ENCODE peak calls at places on chromosomes 13 and 19, in eight cellular contexts. T is OCI-LY7; D is body of pancreas; M is CD4-positive, alpha-beta T cell; Z is GM12864; V is Caco-2; N is fibroblast of lung; B is progenitor cell of endocrine pancreas. I is an unnamed sample.

GRCh38 chr13:94658926-94659649 is 53.3 kb downstream of the SOX21 start:
- DNase-seq in B (no peak), Z (no peak), V (no peak), N (no peak), D (no peak), T (no peak), M (no peak), I (no peak)

GRCh38 chr19:47239152-47239551 is 8.2 kb upstream of the BBC3 start:
- DNase-seq in T (peak; percentile 36), B (no peak), N (peak; percentile 20), Z (no peak), M (no peak), D (no peak), V (no peak), I (no peak)

GRCh38 chr19:32039446-32039845 is 306.0 kb upstream of the ZNF507 start:
- DNase-seq in Z (no peak), N (no peak), T (no peak), D (no peak), B (no peak), M (no peak), V (no peak), I (no peak)

GRCh38 chr13:40597735-40598365 is 68.6 kb downstream of the FOXO1 start:
- DNase-seq in M (no peak), B (no peak), V (peak; percentile 58), Z (no peak), N (no peak), T (no peak), D (peak; percentile 29), I (no peak)

GRCh38 chr19:6014551-6015135 is 36.7 kb upstream of the RANBP3 start:
- DNase-seq in T (no peak), B (no peak), D (no peak), V (no peak), M (no peak), Z (no peak), N (no peak), I (no peak)

GRCh38 chr13:32047088-32047487 is 15.5 kb downstream of the FRY start:
- DNase-seq in D (no peak), M (no peak), Z (no peak), T (no peak), B (no peak), N (no peak), V (no peak), I (no peak)

GRCh38 chr19:5814123-5814839 is 9.4 kb downstream of the NRTN start:
- DNase-seq in B (no peak), T (no peak), D (no peak), N (no peak), M (no peak), Z (no peak), V (no peak), I (no peak)

GRCh38 chr13:27263438-27263837 is 7.2 kb upstream of the RASL11A start:
- DNase-seq in M (no peak), T (no peak), Z (no peak), B (no peak), D (no peak), V (no peak), N (no peak), I (no peak)

GRCh38 chr19:8463343-8463742 is 18.6 kb downstream of the HNRNPM start:
- DNase-seq in D (no peak), Z (no peak), N (no peak), T (no peak), M (no peak), V (no peak), B (no peak), I (no peak)

GRCh38 chr19:15250635-15250993 is 18.4 kb upstream of the EPHX3 start:
- DNase-seq in N (no peak), D (no peak), Z (no peak), M (no peak), T (no peak), B (no peak), V (no peak), I (no peak)

GRCh38 chr19:15251010-15251748 is 18.9 kb upstream of the EPHX3 start:
- DNase-seq in N (peak; percentile 89), V (no peak), Z (no peak), M (no peak), B (no peak), D (no peak), T (no peak), I (no peak)

GRCh38 chr19:15253076-15253475 is 20.8 kb upstream of the EPHX3 start:
- DNase-seq in N (no peak), V (no peak), M (no peak), D (no peak), B (no peak), T (no peak), Z (no peak), I (no peak)

GRCh38 chr19:15252398-15253018 is 20.3 kb upstream of the EPHX3 start:
- DNase-seq in M (no peak), T (no peak), Z (no peak), N (peak; percentile 36), B (no peak), V (no peak), D (no peak), I (no peak)

GRCh38 chr19:15251749-15252397 is 19.6 kb upstream of the EPHX3 start:
- DNase-seq in D (peak; percentile 47), Z (no peak), B (peak; percentile 23), V (peak; percentile 53), M (no peak), N (peak; percentile 93), T (no peak), I (no peak)
- TF ChIP-seq CTCF in D (peak; percentile 45), Z (no peak), B (peak; percentile 44), V (peak; percentile 49), M (no peak), N (peak; percentile 71), T (no peak), I (no peak)

DNA sequence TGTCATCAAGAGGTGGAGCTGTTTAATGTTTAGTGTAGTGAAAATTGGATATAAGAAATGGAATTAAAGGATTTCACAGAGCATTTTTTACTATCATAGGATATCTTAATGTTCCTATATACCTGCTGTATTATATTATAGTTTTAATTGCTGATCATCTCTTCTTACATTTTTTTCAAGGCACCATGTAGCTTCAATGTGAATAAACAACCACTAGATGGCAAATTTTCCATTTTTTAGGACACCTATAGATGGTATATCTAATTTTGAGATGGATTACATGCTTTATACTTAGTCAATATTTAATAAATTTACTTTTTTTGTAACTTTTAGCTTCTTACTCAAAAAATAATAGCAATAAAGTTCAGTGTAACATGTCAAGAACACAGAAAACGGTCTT is 9.0 kb upstream of the ATXN8OS start:
- DNase-seq in M (no peak), B (no peak), N (no peak), Z (no peak), D (no peak), V (no peak), T (no peak), I (no peak)
- TF ChIP-seq CTCF in M (no peak), B (peak; percentile 60), N (peak; percentile 11), Z (peak; percentile 6), D (peak; percentile 47), V (peak; percentile 47), T (peak; percentile 69), I (no peak)

GRCh38 chr19:50537306-50537685 is 23.6 kb upstream of the ASPDH start:
- DNase-seq in T (no peak), B (no peak), Z (no peak), N (peak; percentile 9), M (no peak), V (no peak), D (no peak), I (no peak)

GRCh38 chr19:50535672-50536071 is 22.0 kb upstream of the ASPDH start:
- DNase-seq in T (no peak), N (no peak), V (no peak), D (no peak), B (no peak), M (no peak), Z (no peak), I (no peak)

GRCh38 chr19:50537769-50538230 is 24.1 kb upstream of the ASPDH start:
- DNase-seq in D (peak; percentile 68), T (peak; percentile 76), Z (peak; percentile 27), M (peak; percentile 47), B (peak; percentile 78), V (peak; percentile 89), N (peak; percentile 62), I (peak; percentile 84)

GRCh38 chr19:50534478-50534877 is 20.8 kb upstream of the ASPDH start:
- DNase-seq in N (no peak), T (no peak), Z (no peak), V (no peak), M (no peak), B (no peak), D (no peak), I (peak; percentile 67)

GRCh38 chr19:50536662-50537305 is 23.1 kb upstream of the ASPDH start:
- DNase-seq in M (no peak), T (no peak), V (no peak), Z (no peak), N (no peak), B (no peak), D (no peak), I (no peak)
- TF ChIP-seq CTCF in M (no peak), T (peak; percentile 42), V (no peak), Z (peak; percentile 10), N (no peak), B (no peak), D (no peak), I (no peak)

GRCh38 chr19:33399081-33399744 is 25.7 kb downstream of the CEBPG start:
- DNase-seq in Z (no peak), N (no peak), M (no peak), V (no peak), B (no peak), T (no peak), D (no peak), I (no peak)

GRCh38 chr19:33396701-33397535 is 23.4 kb downstream of the CEBPG start:
- DNase-seq in B (no peak), N (no peak), T (no peak), V (peak; percentile 27), M (no peak), Z (no peak), D (no peak), I (no peak)

GRCh38 chr19:33395561-33396550 is 22.3 kb downstream of the CEBPG start:
- DNase-seq in V (peak; percentile 32), M (no peak), Z (no peak), N (peak; percentile 49), D (no peak), T (no peak), B (no peak), I (no peak)

GRCh38 chr19:33398361-33399060 is 25.0 kb downstream of the CEBPG start:
- DNase-seq in T (no peak), N (no peak), M (no peak), Z (no peak), V (peak; percentile 17), D (no peak), B (no peak), I (no peak)

GRCh38 chr19:33397536-33398360 is 24.2 kb downstream of the CEBPG start:
- DNase-seq in N (no peak), V (peak; percentile 30), D (no peak), M (no peak), Z (no peak), B (no peak), T (no peak), I (no peak)
- TF ChIP-seq CTCF in N (peak; percentile 31), V (peak; percentile 49), D (no peak), M (no peak), Z (no peak), B (peak; percentile 56), T (no peak), I (no peak)